ENCODE peak calls at places on chromosomes 16 and 17, in eight cellular contexts. A, Z, R, S, D, C, E and O are unnamed samples.
A peak's percentile ranks its signal among the peaks of the same experiment; 100 is the strongest.

GRCh38 chr16:81645303-81645702 is 133.8 kb upstream of the PLCG2 start:
- DNase-seq in A (peak; percentile 37), Z (no peak), R (peak; percentile 60), S (no peak), D (peak; percentile 97), C (peak; percentile 86), E (peak; percentile 66), O (no peak)

GRCh38 chr17:78783711-78784396 is 1.8 kb upstream of the CYTH1 start:
- DNase-seq in A (no peak), Z (no peak), R (no peak), S (no peak), D (no peak), C (no peak), E (no peak), O (no peak)

GRCh38 chr17:44219126-44219635 is 294 bp downstream of the UBTF start:
- DNase-seq in A (peak; percentile 93), Z (peak; percentile 88), R (peak; percentile 72), S (peak; percentile 90), D (peak; percentile 99), C (no peak), E (no peak), O (peak; percentile 75)

GRCh38 chr17:49616546-49617205 is 41.0 kb downstream of the NXPH3 start:
- DNase-seq in A (no peak), Z (peak; percentile 82), R (no peak), S (no peak), D (peak; percentile 72), C (no peak), E (peak; percentile 65), O (no peak)

GRCh38 chr16:55552621-55553020 is 13.9 kb upstream of the CAPNS2 start:
- DNase-seq in A (no peak), Z (no peak), R (peak; percentile 44), S (no peak), D (peak; percentile 44), C (no peak), E (no peak), O (no peak)

GRCh38 chr17:43858201-43858600 is 11.2 kb downstream of the CD300LG start:
- DNase-seq in A (no peak), Z (no peak), R (no peak), S (no peak), D (no peak), C (no peak), E (no peak), O (no peak)

GRCh38 chr16:86198201-86199118 is 299.5 kb downstream of the IRF8 start:
- DNase-seq in A (peak; percentile 48), Z (no peak), R (no peak), S (no peak), D (no peak), C (no peak), E (no peak), O (no peak)

GRCh38 chr16:85146922-85147651 is 34.8 kb upstream of the CIBAR2 start:
- DNase-seq in A (no peak), Z (peak; percentile 73), R (no peak), S (no peak), D (peak; percentile 75), C (no peak), E (peak; percentile 68), O (no peak)

GRCh38 chr16:89113152-89113547 is 19.5 kb downstream of the ACSF3 start:
- DNase-seq in A (no peak), Z (no peak), R (no peak), S (no peak), D (no peak), C (no peak), E (no peak), O (no peak)

GRCh38 chr16:81595676-81596292 is 151.2 kb downstream of the CMIP start:
- DNase-seq in A (no peak), Z (no peak), R (no peak), S (no peak), D (peak; percentile 50), C (no peak), E (no peak), O (no peak)

GRCh38 chr16:10637337-10638037 is 57.1 kb upstream of the EMP2 start:
- DNase-seq in A (no peak), Z (no peak), R (no peak), S (no peak), D (no peak), C (no peak), E (no peak), O (no peak)

DNA sequence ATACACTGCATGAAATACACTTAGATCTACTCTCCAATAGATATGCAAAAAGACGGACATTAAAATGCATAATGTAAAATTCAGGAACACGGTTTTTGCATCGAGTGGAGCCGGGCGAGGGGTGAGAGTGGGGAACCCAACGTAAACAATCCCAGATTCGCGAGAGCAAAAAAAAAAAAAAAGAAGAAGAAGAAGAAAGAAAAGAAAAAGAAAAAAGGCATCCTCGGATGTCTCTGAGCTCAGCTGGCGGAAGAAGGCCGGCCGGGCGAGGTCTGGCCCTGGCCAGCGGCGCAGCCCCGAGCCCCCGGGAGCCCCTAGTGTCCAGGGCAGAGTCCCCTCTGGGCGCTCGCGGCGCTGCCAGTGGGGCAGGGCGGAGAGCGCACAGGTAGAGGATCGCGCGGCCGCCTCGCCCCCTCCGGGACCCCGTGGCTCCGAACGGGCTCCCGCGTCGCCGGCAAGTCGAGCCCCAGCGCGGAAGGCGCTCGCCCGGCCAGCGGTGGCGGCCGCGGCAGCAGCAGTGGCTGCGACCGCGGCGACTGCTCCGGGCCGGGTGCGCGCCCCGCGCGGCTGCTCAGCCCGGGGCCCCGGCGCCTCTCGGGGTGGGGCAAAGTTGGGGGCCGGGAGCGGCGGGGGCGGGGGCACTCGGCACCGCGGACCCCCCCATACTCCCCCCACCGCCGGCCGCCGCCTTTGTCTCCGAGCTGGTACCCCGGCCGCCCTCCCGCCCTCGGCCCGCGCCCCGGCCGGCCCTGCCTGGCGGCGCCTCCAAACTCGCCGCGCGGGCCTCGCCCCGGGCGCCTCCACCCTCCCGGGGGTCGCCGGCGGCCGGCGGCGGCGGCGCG is 9.7 kb upstream of the ZFHX3 start:
- DNase-seq in A (peak; percentile 75), Z (peak; percentile 76), R (no peak), S (peak; percentile 62), D (peak; percentile 95), C (no peak), E (peak; percentile 45), O (no peak)
- TF ChIP-seq CTCF in A (peak; percentile 41), Z (peak; percentile 35), R (peak; percentile 34), S (peak; percentile 58), D (no peak), C (peak; percentile 22), E (no peak), O (no peak)

GRCh38 chr17:7178973-7179316 is 225 bp downstream of the ASGR1 start:
- DNase-seq in A (no peak), Z (no peak), R (no peak), S (no peak), D (no peak), C (no peak), E (no peak), O (no peak)

GRCh38 chr17:7179317-7180254 is at the start of gene ASGR1:
- DNase-seq in A (no peak), Z (no peak), R (no peak), S (no peak), D (peak; percentile 68), C (no peak), E (no peak), O (no peak)

GRCh38 chr17:7176870-7177209 is 2.3 kb downstream of the ASGR1 start:
- DNase-seq in A (peak; percentile 60), Z (no peak), R (no peak), S (no peak), D (no peak), C (no peak), E (no peak), O (no peak)

GRCh38 chr17:7177210-7177953 is 1.8 kb downstream of the ASGR1 start:
- DNase-seq in A (peak; percentile 92), Z (peak; percentile 77), R (peak; percentile 88), S (peak; percentile 62), D (peak; percentile 98), C (no peak), E (peak; percentile 50), O (peak; percentile 51)

DNA sequence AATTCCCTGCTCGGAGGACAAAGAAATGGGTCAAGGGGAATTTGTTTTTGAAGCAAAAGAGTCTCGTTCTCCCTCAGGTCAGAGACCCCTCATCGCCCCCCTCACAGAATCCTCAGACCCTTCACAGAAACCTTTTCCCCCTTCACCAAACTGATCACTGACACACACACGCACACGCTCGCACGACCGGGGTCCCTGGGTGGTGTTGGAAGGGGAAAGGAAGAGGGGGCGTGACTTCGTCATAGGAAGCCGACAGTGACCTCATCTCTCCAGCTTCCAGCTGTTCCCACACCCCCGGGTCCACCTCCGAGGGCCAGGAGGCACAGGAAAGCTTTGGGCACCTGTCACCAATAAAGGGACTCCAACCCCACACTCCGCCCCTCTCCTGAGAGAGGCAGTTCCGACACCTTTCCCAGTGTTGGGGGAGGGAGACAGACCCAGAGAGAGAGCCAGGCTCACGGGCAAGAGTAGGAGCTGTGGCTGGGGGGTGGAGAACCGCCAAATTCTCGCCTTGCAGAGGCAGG is 1.2 kb downstream of the ASGR1 start:
- DNase-seq in A (peak; percentile 51), Z (no peak), R (no peak), S (peak; percentile 12), D (peak; percentile 69), C (no peak), E (no peak), O (no peak)
- TF ChIP-seq CTCF in A (no peak), Z (no peak), R (no peak), S (no peak), D (no peak), C (no peak), E (no peak), O (no peak)

DNA sequence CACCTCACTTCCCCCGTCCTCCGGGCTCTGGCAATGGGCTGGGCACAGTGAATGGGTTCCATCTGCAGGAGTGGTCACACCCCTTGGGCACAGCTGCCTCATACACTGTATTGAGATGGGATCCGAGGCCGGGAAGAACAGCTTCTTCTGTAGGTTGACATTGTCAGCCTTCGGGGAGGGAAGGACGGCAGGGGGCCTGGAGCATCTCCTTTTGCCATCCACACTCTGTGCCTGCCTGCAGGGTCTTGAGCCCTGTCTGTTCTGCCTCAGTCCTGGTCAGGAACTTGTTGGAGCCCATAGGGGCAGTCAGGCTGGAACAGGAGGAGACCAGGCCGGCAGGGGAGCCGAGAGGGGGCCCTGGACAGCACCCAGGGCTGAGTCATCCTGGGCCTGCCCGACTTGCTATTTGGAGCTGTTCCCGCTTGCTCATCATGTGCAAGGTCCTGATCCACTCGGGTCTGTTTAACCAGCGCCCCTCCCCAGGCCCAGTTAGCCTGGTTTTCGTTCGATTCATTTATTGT is 286.8 kb downstream of the SEC14L1 start:
- DNase-seq in A (no peak), Z (peak; percentile 81), R (peak; percentile 63), S (no peak), D (peak; percentile 95), C (no peak), E (peak; percentile 68), O (no peak)
- TF ChIP-seq CTCF in A (no peak), Z (no peak), R (no peak), S (no peak), D (no peak), C (no peak), E (no peak), O (no peak)

DNA sequence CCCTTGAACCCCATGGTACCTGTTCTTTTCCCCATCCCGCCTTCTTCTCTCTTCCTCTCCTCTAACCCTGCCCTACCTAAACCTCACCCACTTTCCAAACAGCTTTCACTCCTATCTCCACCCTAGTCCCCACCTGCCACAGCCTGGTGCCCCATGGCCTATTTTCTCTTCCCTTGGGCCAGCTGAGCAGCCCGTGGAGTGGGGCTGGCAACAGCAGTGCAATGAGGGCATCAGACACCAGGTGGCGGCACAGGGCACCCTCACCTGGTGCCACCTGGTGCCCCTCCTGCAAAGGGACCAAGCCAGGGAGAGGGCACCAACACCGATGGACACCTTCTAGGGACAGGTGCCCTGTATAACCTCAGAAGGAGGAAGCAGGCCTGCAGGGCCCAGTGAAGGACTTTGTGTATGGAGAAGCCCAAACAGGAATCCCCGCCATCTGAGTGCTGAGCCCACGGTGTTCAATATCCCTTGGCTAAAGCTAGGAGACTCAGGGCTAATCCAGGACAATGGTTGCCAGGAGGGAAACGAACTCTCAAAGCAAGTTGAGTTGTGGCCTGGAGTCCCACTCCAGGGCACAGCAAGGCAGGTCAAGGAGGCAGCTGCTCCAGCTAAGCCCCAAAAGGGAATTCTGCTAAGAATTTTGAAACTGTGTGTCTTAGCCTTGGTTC is 4.0 kb upstream of the ABCC3 start:
- DNase-seq in A (peak; percentile 51), Z (peak; percentile 64), R (peak; percentile 73), S (peak; percentile 96), D (peak; percentile 93), C (no peak), E (peak; percentile 48), O (peak; percentile 23)
- TF ChIP-seq CTCF in A (peak; percentile 83), Z (peak; percentile 66), R (peak; percentile 96), S (peak; percentile 99), D (peak; percentile 65), C (peak; percentile 92), E (peak; percentile 74), O (peak; percentile 49)